ENCODE peak calls at places on chromosomes 3 and 15, in ten cellular contexts. M, L, N, A, T, G, Z, D, Y and S are unnamed samples.
A peak's percentile ranks its signal among the peaks of the same experiment; 100 is the strongest.

GRCh38 chr3:39090922-39091321 is 16.5 kb downstream of the GORASP1 start:
- DNase-seq in M (peak; percentile 51), L (no peak), N (no peak), A (no peak), T (no peak), G (no peak), Z (no peak), D (no peak), Y (no peak), S (no peak)

GRCh38 chr3:177358968-177359600 is 161.8 kb upstream of the TBL1XR1 start:
- DNase-seq in M (no peak), L (peak; percentile 40), N (peak; percentile 48), A (peak; percentile 53), T (peak; percentile 47), G (peak; percentile 57), Z (no peak), D (peak; percentile 45), Y (peak; percentile 60), S (peak; percentile 40)

GRCh38 chr15:88606437-88606794 is 14.7 kb upstream of the AEN start:
- DNase-seq in M (no peak), L (no peak), N (no peak), A (no peak), T (no peak), G (no peak), Z (no peak), D (no peak), Y (no peak), S (no peak)

GRCh38 chr15:61186905-61187865 is 41.9 kb downstream of the RORA start:
- DNase-seq in M (peak; percentile 8), L (peak; percentile 28), N (no peak), A (no peak), T (no peak), G (peak; percentile 88), Z (no peak), D (peak; percentile 7), Y (peak; percentile 56), S (no peak)

GRCh38 chr3:109731639-109732473 is 394.5 kb upstream of the DPPA4 start:
- DNase-seq in M (peak; percentile 78), L (peak; percentile 87), N (peak; percentile 35), A (peak; percentile 42), T (peak; percentile 7), G (peak; percentile 70), Z (no peak), D (peak; percentile 61), Y (no peak), S (no peak)

GRCh38 chr3:119294889-119295769 is 946 bp downstream of the ARHGAP31 start:
- DNase-seq in M (peak; percentile 35), L (peak; percentile 54), N (peak; percentile 29), A (no peak), T (no peak), G (peak; percentile 62), Z (no peak), D (peak; percentile 20), Y (peak; percentile 53), S (no peak)

GRCh38 chr3:67635806-67636205 is 18.6 kb downstream of the SUCLG2 start:
- DNase-seq in M (peak; percentile 31), L (no peak), N (no peak), A (no peak), T (no peak), G (no peak), Z (no peak), D (no peak), Y (no peak), S (no peak)

GRCh38 chr15:48992545-48992944 is 28.8 kb upstream of the SHC4 start:
- DNase-seq in M (no peak), L (no peak), N (no peak), A (no peak), T (no peak), G (no peak), Z (peak; percentile 17), D (no peak), Y (no peak), S (no peak)

DNA sequence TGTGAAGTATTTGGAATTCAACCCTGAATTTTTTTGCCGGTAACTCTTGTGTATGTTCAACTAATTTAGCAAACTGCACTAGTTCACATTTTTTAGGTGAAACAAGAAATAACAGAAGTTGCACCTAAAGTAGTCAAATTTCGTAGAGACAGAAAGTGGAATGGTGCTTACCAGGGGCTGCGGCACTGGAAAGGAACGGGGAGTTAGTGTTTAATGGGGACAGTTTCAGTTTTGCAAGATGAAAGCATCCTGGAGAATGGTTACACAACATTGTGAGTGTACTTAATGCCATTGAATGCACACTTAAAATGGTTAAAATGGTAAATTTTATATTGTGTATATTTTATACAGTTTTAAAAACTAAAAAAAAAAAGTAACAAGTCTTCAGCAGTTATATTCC is 27.4 kb downstream of the PPARG start:
- DNase-seq in M (no peak), L (no peak), N (no peak), A (no peak), T (no peak), G (no peak), Z (no peak), D (no peak), Y (no peak), S (no peak)
- H3K27ac ChIP-seq in M (no peak overlapping the region), L (no peak overlapping the region), N (no peak overlapping the region), A (no peak overlapping the region), T (no peak overlapping the region), G (no peak overlapping the region), Z (no peak overlapping the region), D (no peak overlapping the region), Y (no peak overlapping the region), S (no peak overlapping the region)

DNA sequence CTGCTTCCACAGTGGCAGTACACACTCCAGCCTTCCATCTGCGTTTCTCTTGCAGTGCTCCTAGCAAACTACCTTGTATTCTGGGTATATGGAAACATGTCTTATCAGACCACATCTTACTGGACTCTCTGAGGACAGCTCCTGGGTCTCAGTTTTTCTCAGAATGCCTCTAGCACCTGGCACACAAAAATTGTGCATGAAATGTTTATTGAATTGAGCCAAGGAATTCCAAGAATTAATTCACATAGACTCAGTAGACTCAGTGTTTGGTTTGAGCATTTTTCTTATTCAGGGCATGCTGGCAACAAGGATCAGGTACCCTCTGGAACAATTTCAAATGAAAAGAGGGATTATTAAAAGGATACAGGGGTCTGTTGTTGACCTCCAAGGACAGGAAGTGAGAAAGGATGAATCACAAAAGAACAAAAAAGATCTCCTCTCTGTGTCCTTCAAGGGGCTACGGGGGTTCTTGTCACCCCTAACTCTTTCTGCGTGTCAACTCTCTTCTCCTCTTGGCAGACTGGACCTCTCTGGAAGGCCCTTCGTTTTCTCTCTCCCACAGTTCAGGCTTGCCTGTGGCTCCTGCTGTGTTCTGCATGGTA is 270.0 kb upstream of the HES1 start:
- DNase-seq in M (no peak), L (no peak), N (no peak), A (no peak), T (no peak), G (no peak), Z (no peak), D (no peak), Y (no peak), S (no peak)
- H3K27ac ChIP-seq in M (no peak overlapping the region), L (no peak overlapping the region), N (no peak overlapping the region), A (no peak overlapping the region), T (no peak overlapping the region), G (no peak overlapping the region), Z (no peak overlapping the region), D (no peak overlapping the region), Y (no peak overlapping the region), S (no peak overlapping the region)

GRCh38 chr3:27454461-27454860 is 29.7 kb downstream of the SLC4A7 start:
- DNase-seq in M (no peak), L (no peak), N (no peak), A (no peak), T (no peak), G (no peak), Z (no peak), D (no peak), Y (no peak), S (no peak)

GRCh38 chr3:27456554-27456953 is 27.6 kb downstream of the SLC4A7 start:
- DNase-seq in M (no peak), L (no peak), N (no peak), A (no peak), T (no peak), G (no peak), Z (no peak), D (no peak), Y (no peak), S (no peak)

GRCh38 chr3:27454914-27455313 is 29.3 kb downstream of the SLC4A7 start:
- DNase-seq in M (peak; percentile 46), L (no peak), N (no peak), A (no peak), T (no peak), G (no peak), Z (no peak), D (no peak), Y (no peak), S (no peak)

GRCh38 chr3:27462228-27462627 is 22.0 kb downstream of the SLC4A7 start:
- DNase-seq in M (no peak), L (no peak), N (no peak), A (no peak), T (no peak), G (no peak), Z (no peak), D (no peak), Y (no peak), S (no peak)

DNA sequence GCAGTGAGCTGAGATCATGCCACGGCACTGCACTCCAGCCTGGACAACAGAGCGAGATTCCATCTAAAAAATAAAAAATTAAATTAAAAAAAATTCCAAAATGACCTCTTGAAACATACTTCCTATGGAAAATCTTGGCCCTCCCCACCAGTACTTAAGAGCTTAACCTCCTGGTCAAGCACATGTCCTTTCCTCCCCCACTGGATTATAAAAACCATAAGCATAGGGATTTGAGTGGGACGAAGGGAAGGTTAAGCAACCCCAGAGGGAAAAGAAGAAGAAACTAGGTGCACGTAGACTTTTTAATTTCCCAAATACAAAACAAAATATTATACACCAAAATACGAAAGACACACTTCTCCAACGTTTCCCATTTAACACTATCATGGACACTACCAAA is 25.3 kb downstream of the SLC4A7 start:
- DNase-seq in M (no peak), L (no peak), N (no peak), A (no peak), T (no peak), G (no peak), Z (no peak), D (no peak), Y (no peak), S (no peak)
- H3K27ac ChIP-seq in M (no peak overlapping the region), L (no peak overlapping the region), N (no peak overlapping the region), A (no peak overlapping the region), T (no peak overlapping the region), G (no peak overlapping the region), Z (no peak overlapping the region), D (no peak overlapping the region), Y (no peak overlapping the region), S (no peak overlapping the region)

GRCh38 chr3:187936676-187937075 is 191.4 kb upstream of the BCL6 start:
- DNase-seq in M (no peak), L (no peak), N (no peak), A (no peak), T (no peak), G (no peak), Z (no peak), D (no peak), Y (no peak), S (no peak)

GRCh38 chr3:187941135-187941847 is 196.0 kb upstream of the BCL6 start:
- DNase-seq in M (no peak), L (no peak), N (no peak), A (no peak), T (no peak), G (no peak), Z (no peak), D (no peak), Y (no peak), S (no peak)

GRCh38 chr3:187941848-187942194 is 196.6 kb upstream of the BCL6 start:
- DNase-seq in M (no peak), L (no peak), N (no peak), A (no peak), T (no peak), G (no peak), Z (no peak), D (no peak), Y (no peak), S (no peak)

GRCh38 chr3:187942658-187943241 is 197.5 kb upstream of the BCL6 start:
- DNase-seq in M (no peak), L (no peak), N (no peak), A (no peak), T (no peak), G (no peak), Z (no peak), D (no peak), Y (no peak), S (no peak)

DNA sequence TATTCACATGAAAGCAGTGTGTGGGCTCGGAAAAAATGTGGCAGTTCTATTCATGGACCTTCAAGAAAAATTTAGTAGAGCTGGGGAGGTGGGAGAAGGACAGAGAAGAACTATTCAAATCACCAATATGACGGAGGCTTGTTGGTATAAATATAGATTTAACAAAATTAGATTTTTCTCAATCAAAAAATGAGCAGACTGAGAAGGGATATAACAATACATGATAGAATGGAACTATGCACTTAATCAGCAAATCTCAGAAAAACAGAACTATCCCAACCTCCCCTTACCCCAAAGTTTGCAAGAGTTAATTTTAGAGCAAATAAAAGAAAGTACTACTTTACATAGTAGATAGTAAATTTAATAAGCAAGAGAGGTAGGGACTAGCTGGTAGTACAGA is 194.6 kb upstream of the BCL6 start:
- DNase-seq in M (no peak), L (no peak), N (no peak), A (no peak), T (no peak), G (no peak), Z (no peak), D (no peak), Y (no peak), S (no peak)
- H3K27ac ChIP-seq in M (no peak overlapping the region), L (no peak overlapping the region), N (no peak overlapping the region), A (no peak overlapping the region), T (no peak overlapping the region), G (no peak overlapping the region), Z (no peak overlapping the region), D (no peak overlapping the region), Y (no peak overlapping the region), S (no peak overlapping the region)